ENCODE peak calls at places on chromosomes 7 and 10, in eight cellular contexts. O is fibroblast of mammary gland, E is fibroblast of lung, D is colonic mucosa, Q is PC-3, V is brain microvascular endothelial cell, J is sigmoid colon, W is endothelial cell. M is an unnamed sample.

GRCh38 chr10:61477469-61477868 is 24.3 kb upstream of the TMEM26 start:
- DNase-seq in O (no peak), E (no peak), D (no peak), Q (peak), V (no peak), J (no peak), W (no peak), M (no peak)

GRCh38 chr10:117442521-117442920 is 67.3 kb upstream of the PDZD8 start:
- DNase-seq in O (no peak), E (peak), D (no peak), Q (no peak), V (no peak), J (no peak), W (no peak), M (peak)

GRCh38 chr7:121259826-121260225 is 69.0 kb upstream of the WNT16 start:
- DNase-seq in O (no peak), E (no peak), D (no peak), Q (no peak), V (no peak), J (no peak), W (no peak), M (peak)

GRCh38 chr7:136055266-136055665 is 78.1 kb upstream of the MTPN start:
- DNase-seq in O (no peak), E (no peak), D (no peak), Q (no peak), V (no peak), J (no peak), W (no peak), M (no peak)

GRCh38 chr7:143003393-143004051 is 23.4 kb downstream of the OR9A2 start:
- DNase-seq in O (peak), E (peak), D (no peak), Q (peak), V (no peak), J (no peak), W (no peak), M (peak)

GRCh38 chr7:149196705-149197171 is 1.4 kb downstream of the ZNF282 start:
- DNase-seq in O (peak), E (no peak), D (peak), Q (peak), V (no peak), J (peak), W (no peak), M (peak)

GRCh38 chr7:18508441-18509427 is 13.2 kb downstream of the HDAC9 start:
- DNase-seq in O (peak), E (peak), D (no peak), Q (peak), V (peak), J (no peak), W (no peak), M (peak)

GRCh38 chr10:17196573-17196972 is 4.9 kb downstream of the TRDMT1 start:
- DNase-seq in O (no peak), E (no peak), D (no peak), Q (no peak), V (no peak), J (no peak), W (no peak), M (no peak)

GRCh38 chr7:73622909-73623797 is 1.2 kb downstream of the MLXIPL start:
- DNase-seq in O (peak), E (no peak), D (peak), Q (no peak), V (no peak), J (peak), W (no peak), M (no peak)

GRCh38 chr7:55128693-55129394 is 110.0 kb downstream of the EGFR start:
- DNase-seq in O (peak), E (peak), D (no peak), Q (no peak), V (peak), J (peak), W (no peak), M (no peak)

GRCh38 chr10:71221586-71222202 is 9.3 kb downstream of the UNC5B start:
- DNase-seq in O (peak), E (no peak), D (no peak), Q (no peak), V (no peak), J (peak), W (no peak), M (no peak)

GRCh38 chr7:100565133-100565571 is 8.5 kb downstream of the SAP25 start:
- DNase-seq in O (no peak), E (no peak), D (no peak), Q (no peak), V (no peak), J (no peak), W (no peak), M (no peak)

GRCh38 chr10:14507156-14507555 is 176.4 kb upstream of the FRMD4A start:
- DNase-seq in O (no peak), E (no peak), D (no peak), Q (no peak), V (no peak), J (no peak), W (no peak), M (no peak)

GRCh38 chr10:89342219-89342966 is 14.6 kb downstream of the IFIT3 start:
- DNase-seq in O (peak), E (peak), D (no peak), Q (no peak), V (peak), J (peak), W (no peak), M (peak)

GRCh38 chr10:77036993-77037734 is 600.4 kb downstream of the KCNMA1 start:
- DNase-seq in O (peak), E (peak), D (no peak), Q (peak), V (no peak), J (no peak), W (peak), M (peak)

GRCh38 chr7:44665531-44666213 is 59.2 kb downstream of the OGDH start:
- DNase-seq in O (peak), E (peak), D (no peak), Q (no peak), V (peak), J (no peak), W (no peak), M (peak)

GRCh38 chr7:92888-93672 is 99.3 kb upstream of the FAM20C start:
- DNase-seq in O (no peak), E (no peak), D (no peak), Q (no peak), V (no peak), J (no peak), W (no peak), M (no peak)

GRCh38 chr7:17058568-17058967 is 176.8 kb upstream of the AGR3 start:
- DNase-seq in O (peak), E (peak), D (no peak), Q (peak), V (no peak), J (no peak), W (no peak), M (no peak)

GRCh38 chr7:25180946-25181345 is 47.3 kb downstream of the NPVF start:
- DNase-seq in O (peak), E (peak), D (no peak), Q (no peak), V (no peak), J (no peak), W (no peak), M (no peak)

GRCh38 chr7:65978891-65979582 is 3.0 kb downstream of the GUSB start:
- DNase-seq in O (no peak), E (no peak), D (no peak), Q (no peak), V (no peak), J (no peak), W (no peak), M (no peak)

DNA sequence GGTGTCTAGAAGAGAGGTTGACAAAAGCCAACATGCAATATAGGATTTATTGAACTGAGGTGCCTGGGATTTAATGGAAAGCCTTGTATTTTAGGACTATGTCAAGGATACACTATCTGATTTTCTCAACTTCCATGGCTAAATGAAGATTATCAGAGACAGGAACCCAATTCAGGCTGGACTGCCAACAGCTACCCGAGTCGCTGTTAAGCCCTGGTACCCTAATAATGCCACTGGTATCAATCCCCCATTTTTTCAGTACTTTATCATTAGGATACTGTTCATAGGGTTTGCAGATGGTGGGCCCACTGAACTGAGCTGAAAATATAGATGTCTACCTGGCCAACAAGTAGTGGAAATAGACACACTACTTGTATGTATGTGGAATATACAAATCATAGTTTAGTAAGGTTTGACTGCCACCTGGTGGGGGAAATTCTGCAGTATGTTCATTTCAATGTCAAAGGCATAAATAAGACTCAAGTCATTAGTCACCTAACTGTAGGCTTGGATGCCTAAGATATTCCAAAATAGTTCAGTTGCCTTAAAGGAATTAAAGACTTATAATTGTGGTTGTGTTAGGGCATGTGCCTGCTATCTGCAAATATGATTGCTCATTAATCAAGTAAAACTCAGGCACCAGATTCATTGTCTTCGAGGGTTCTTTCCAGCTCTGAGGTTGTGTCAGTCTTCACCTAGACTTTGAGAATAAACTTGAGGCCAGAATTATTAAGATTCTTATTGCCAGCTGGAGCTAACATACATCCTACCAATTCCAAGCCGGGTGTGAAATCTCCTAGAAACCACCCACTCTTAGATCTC is 34.1 kb upstream of the NOBOX start:
- DNase-seq in O (peak), E (peak), D (peak), Q (peak), V (peak), J (no peak), W (peak), M (peak)
- TF ChIP-seq CTCF in O (peak), E (peak), D (peak), Q (peak), V (peak), J (peak), W (peak), M (peak)

DNA sequence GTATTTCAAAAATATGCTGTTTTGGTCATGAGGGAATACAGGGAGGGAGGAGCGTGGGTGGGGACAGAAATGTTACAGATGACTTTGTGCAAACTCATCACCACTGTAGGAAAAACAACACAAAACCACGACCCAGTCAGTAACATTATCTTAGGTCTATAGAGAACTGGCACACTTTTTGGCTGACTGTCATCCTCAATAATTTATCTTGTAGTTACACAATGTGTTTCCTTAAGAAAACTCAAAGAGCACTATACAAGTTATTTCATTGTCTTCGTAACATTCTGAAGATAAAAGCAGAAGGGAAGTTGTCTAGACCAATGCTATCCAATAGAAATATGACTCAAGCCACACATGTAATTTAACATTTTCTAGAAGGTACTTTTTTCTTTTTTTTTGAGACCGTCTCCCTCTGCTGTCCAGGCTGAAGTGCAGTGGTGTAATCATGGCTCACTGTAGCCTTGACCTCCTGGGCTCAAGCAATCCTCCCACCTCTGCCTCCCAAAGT is 16.9 kb upstream of the CDK14 start:
- DNase-seq in O (peak), E (peak), D (no peak), Q (peak), V (peak), J (no peak), W (no peak), M (peak)
- TF ChIP-seq CTCF in O (peak), E (no peak), D (no peak), Q (no peak), V (peak), J (no peak), W (no peak), M (no peak)

GRCh38 chr7:22730921-22731654 is 4.1 kb downstream of the IL6 start:
- DNase-seq in O (peak), E (peak), D (no peak), Q (peak), V (peak), J (no peak), W (no peak), M (peak)

GRCh38 chr7:22729180-22729579 is 2.2 kb downstream of the IL6 start:
- DNase-seq in O (no peak), E (peak), D (no peak), Q (no peak), V (peak), J (no peak), W (no peak), M (no peak)

GRCh38 chr7:22733761-22734160 is 6.8 kb downstream of the IL6 start:
- DNase-seq in O (no peak), E (no peak), D (no peak), Q (no peak), V (no peak), J (no peak), W (no peak), M (no peak)

GRCh38 chr7:22731781-22732180 is 4.8 kb downstream of the IL6 start:
- DNase-seq in O (no peak), E (no peak), D (no peak), Q (no peak), V (no peak), J (no peak), W (no peak), M (no peak)

GRCh38 chr7:22732556-22733126 is 5.6 kb downstream of the IL6 start:
- DNase-seq in O (peak), E (peak), D (no peak), Q (peak), V (peak), J (no peak), W (no peak), M (peak)
- TF ChIP-seq CTCF in O (peak), E (peak), D (no peak), Q (peak), V (peak), J (no peak), W (no peak), M (peak)

DNA sequence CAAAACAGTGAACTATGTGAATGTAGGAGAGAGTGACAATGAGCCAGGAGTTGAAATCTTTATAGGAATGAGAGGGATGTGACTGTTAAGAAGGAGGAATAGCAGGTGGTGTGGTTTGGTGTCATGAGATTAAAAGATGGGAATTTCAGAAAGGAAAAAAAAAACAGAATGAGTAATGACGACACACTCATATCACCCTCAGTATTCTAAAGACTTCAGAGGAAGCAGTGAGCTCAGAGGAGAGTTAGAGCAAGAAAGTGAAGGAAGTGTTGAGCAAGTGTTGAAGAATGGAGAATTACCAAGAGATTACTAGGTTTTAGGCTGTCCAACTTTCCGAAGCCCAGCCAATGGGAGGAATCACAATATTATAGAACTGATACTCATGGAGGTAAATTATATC is 220.5 kb upstream of the HGF start:
- DNase-seq in O (peak), E (peak), D (no peak), Q (no peak), V (peak), J (no peak), W (no peak), M (peak)
- TF ChIP-seq CTCF in O (no peak), E (no peak), D (no peak), Q (no peak), V (no peak), J (no peak), W (no peak), M (no peak)

DNA sequence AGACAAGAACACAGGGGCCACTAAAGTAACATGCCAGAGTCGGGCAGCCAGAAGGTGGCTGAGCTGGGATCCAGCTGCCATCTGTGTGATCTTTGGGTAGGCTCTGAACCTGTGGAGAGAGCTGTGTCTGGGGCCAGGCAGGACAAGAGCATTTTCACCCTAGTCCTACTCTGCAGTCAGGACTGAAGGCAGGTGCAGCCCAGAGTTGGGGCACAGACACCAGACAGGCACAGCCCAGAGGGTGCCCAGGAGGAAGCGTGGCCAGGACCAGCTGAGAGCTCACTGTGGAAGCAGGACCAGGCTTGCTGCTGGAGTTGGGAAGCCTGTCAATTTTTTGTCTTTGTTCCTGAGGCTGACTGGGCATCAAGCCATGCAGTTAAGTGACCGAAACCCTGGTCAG is 113.6 kb downstream of the ADCY1 start:
- DNase-seq in O (no peak), E (no peak), D (peak), Q (no peak), V (no peak), J (no peak), W (no peak), M (peak)
- TF ChIP-seq CTCF in O (no peak), E (no peak), D (no peak), Q (no peak), V (no peak), J (no peak), W (no peak), M (no peak)

M was measured in epithelial cell of esophagus.